ENCODE peak calls at places on chromosomes 11 and 22, in eight cellular contexts. W is left lung, G is A549, R is HFFc6, C is transverse colon, O is psoas muscle, L is AG09309, Z is esophagus muscularis mucosa. P is an unnamed sample.

GRCh38 chr11:2976289-2977063 is 15.7 kb downstream of the NAP1L4 start:
- DNase-seq in C (no peak), O (no peak), L (no peak), Z (no peak), R (no peak), G (no peak), W (no peak), P (no peak)

GRCh38 chr22:45969414-45969799 is 7.6 kb downstream of the WNT7B start:
- DNase-seq in G (peak; percentile 71), O (no peak), L (no peak), W (no peak), Z (no peak), C (no peak), R (no peak), P (no peak)

GRCh38 chr11:69449320-69450063 is 32.0 kb upstream of the LINC01488 start:
- DNase-seq in C (no peak), L (no peak), R (peak; percentile 69), Z (no peak), O (peak; percentile 73), W (peak; percentile 63), G (no peak), P (peak; percentile 60)

GRCh38 chr11:10373340-10373739 is 68.5 kb downstream of the ADM start:
- DNase-seq in O (no peak), G (no peak), W (peak; percentile 47), C (no peak), R (no peak), Z (peak; percentile 62), L (no peak), P (peak; percentile 94)

GRCh38 chr11:117095301-117096139 is 2.7 kb downstream of the SIK3 start:
- DNase-seq in O (no peak), C (no peak), Z (no peak), G (no peak), L (no peak), W (no peak), R (peak; percentile 87), P (no peak)

GRCh38 chr11:86061483-86061882 is 7.4 kb downstream of the PICALM start:
- DNase-seq in O (no peak), C (no peak), G (no peak), R (no peak), L (no peak), Z (no peak), W (no peak), P (no peak)

GRCh38 chr11:12808519-12808918 is 134.3 kb downstream of the TEAD1 start:
- DNase-seq in C (no peak), L (no peak), G (no peak), W (no peak), Z (no peak), R (peak; percentile 61), O (no peak), P (no peak)

GRCh38 chr11:1480555-1481482 is 5.8 kb downstream of the MOB2 start:
- DNase-seq in L (no peak), Z (no peak), C (no peak), W (no peak), G (no peak), R (no peak), O (peak; percentile 10), P (no peak)

GRCh38 chr22:27220349-27220748 is 563.0 kb downstream of the MIAT start:
- DNase-seq in L (peak; percentile 74), O (peak; percentile 27), G (no peak), C (no peak), R (peak; percentile 70), Z (no peak), W (no peak), P (no peak)

GRCh38 chr11:3840870-3841425 is at the start of gene RHOG:
- DNase-seq in O (peak; percentile 87), R (no peak), C (peak; percentile 88), Z (peak; percentile 95), L (peak; percentile 35), W (peak; percentile 91), G (peak; percentile 87), P (peak; percentile 77)

GRCh38 chr11:76655466-76656086 is 15.0 kb downstream of the LRRC32 start:
- DNase-seq in C (no peak), Z (no peak), R (no peak), O (no peak), W (peak; percentile 32), G (no peak), L (no peak), P (no peak)

GRCh38 chr11:33941637-33942160 is 49.8 kb upstream of the LMO2 start:
- DNase-seq in W (no peak), G (no peak), L (no peak), O (no peak), R (no peak), Z (no peak), C (no peak), P (no peak)

GRCh38 chr11:128336203-128336602 is 251.2 kb downstream of the ETS1 start:
- DNase-seq in O (peak; percentile 63), R (peak; percentile 99), Z (peak; percentile 80), W (peak; percentile 41), L (no peak), C (peak; percentile 26), G (peak; percentile 41), P (peak; percentile 75)

GRCh38 chr11:87780068-87780413 is 395.2 kb downstream of the RAB38 start:
- DNase-seq in O (no peak), G (no peak), W (no peak), C (no peak), R (no peak), Z (no peak), L (no peak), P (no peak)

GRCh38 chr22:26667140-26667539 is 9.8 kb downstream of the MIAT start:
- DNase-seq in L (no peak), R (no peak), Z (no peak), O (no peak), W (no peak), G (no peak), C (no peak), P (no peak)

GRCh38 chr11:117842131-117842941 is 17.8 kb upstream of the FXYD2 start:
- DNase-seq in O (no peak), L (no peak), C (no peak), R (no peak), Z (no peak), G (no peak), W (peak; percentile 67), P (no peak)

GRCh38 chr22:41201146-41201545 is 4.0 kb upstream of the L3MBTL2 start:
- DNase-seq in W (no peak), C (no peak), L (no peak), R (no peak), Z (no peak), G (no peak), O (no peak), P (no peak)

GRCh38 chr11:78560826-78561484 is 13.7 kb downstream of the NARS2 start:
- DNase-seq in O (no peak), R (no peak), W (no peak), L (no peak), Z (no peak), C (no peak), G (no peak), P (no peak)

GRCh38 chr11:35111171-35112055 is 27.6 kb upstream of the CD44 start:
- DNase-seq in Z (no peak), L (peak; percentile 75), R (peak; percentile 83), C (peak; percentile 31), G (peak; percentile 24), O (no peak), W (no peak), P (peak; percentile 27)

GRCh38 chr11:47182380-47182779 is 3.9 kb downstream of the PACSIN3 start:
- DNase-seq in W (no peak), R (no peak), Z (no peak), L (no peak), O (peak; percentile 24), G (no peak), C (no peak), P (no peak)

GRCh38 chr22:38467904-38468760 is at the start of gene KDELR3:
- DNase-seq in L (no peak), O (peak; percentile 75), C (peak; percentile 80), R (peak; percentile 48), W (peak; percentile 73), G (no peak), Z (no peak), P (peak; percentile 48)
- TF ChIP-seq CTCF in L (peak; percentile 12), O (no peak), C (no peak), R (peak; percentile 63), W (no peak), G (no peak), Z (no peak), P (peak; percentile 10)

DNA sequence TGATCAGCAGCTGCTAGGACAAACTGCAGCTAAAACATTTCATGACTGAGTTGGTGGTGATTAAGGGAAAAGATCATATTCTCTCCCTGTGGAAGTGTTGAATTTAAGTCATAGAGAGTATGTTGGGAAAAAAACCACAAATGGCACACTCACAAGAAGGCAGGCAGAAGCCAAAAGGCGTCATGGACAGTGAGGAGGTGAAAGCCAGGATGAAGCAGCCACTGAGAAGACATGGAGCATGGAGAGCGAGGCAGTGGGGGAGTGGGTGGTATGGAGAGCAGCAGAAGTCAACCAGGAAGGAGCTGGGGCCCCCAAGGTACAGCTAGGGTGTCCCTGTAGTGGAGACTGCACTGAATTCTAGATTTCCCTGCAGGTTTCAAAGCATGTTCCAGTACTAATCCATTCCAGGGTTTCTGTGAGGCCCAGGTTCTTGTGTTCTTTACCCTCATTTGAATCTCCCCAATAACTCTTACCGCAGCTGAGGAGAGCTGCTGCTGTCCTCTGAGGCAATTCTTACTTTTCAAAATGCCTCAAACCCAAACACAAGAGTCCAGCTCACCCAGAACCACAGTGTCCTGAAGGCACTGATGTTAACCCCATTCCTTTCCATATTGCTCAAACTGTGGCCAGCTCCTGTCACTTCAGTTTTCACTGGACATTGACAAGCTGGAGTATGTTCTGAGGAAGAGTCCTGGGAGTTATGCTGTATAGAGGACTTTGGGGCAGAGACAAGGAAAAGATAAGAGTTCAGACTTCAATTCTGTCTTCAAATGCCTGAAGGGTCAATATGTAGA is 191.8 kb upstream of the E2F8 start:
- DNase-seq in L (peak; percentile 69), C (peak; percentile 43), G (no peak), W (no peak), R (peak; percentile 53), Z (peak; percentile 90), O (no peak), P (no peak)
- TF ChIP-seq CTCF in L (no peak), C (no peak), G (no peak), W (no peak), R (no peak), Z (no peak), O (no peak), P (no peak)

GRCh38 chr11:127275771-127276170 is 275.2 kb upstream of the KIRREL3 start:
- DNase-seq in O (no peak), C (no peak), Z (no peak), G (no peak), R (no peak), W (no peak), L (no peak), P (no peak)
- TF ChIP-seq CTCF in O (no peak), C (no peak), Z (no peak), G (no peak), R (no peak), W (no peak), L (no peak), P (no peak)

DNA sequence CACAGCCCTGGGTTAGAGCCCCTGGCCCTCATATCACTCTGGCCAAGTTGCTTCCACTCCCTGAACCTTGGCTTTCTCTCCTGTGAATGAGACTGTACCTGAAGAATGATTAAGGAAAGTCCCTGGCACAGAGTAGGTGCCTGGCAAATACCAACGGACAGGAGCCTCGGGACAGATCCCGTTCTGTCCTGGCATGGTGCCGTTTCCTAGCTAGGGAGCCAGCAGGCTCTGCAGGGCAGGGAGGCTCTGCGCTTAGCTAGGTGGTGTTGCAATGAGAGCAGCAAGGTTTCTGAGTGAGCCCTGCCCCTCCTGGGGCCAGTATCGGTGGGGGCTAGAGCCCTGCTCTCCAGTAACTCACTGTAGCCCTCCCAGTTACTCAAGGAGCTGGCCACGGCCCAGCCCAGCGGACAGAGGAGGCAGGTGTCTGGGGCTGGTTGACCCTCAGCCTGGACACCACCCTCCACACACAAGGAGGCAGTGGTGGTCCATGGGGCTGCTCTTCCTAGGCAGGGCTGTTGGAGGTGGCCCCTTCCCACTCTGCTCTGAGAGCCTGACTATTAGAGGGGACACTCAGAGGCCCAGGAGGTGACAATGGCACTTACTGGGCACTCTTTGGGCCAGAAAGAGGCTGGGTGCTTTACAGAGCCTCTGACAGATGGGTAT is 74.4 kb downstream of the NFAM1 start:
- DNase-seq in G (no peak), O (no peak), C (no peak), R (no peak), L (no peak), Z (no peak), W (peak; percentile 64), P (no peak)
- TF ChIP-seq CTCF in G (no peak), O (no peak), C (no peak), R (no peak), L (no peak), Z (no peak), W (no peak), P (no peak)

P was measured in adrenal gland.